ENCODE peak calls at places on chromosomes 6 and 20, in ten cellular contexts. One of them, this sample, is unnamed.

GRCh38 chr20:11980263-11980662 is 62.6 kb downstream of the BTBD3 start:
- DNase-seq in activated CD4-positive, alpha-beta memory T cell treated with anti-CD3 and anti-CD28 coated beads for 36 hours: no peak
- DNase-seq in activated naive CD4-positive, alpha-beta T cell: no peak
- DNase-seq in Calu3: no peak
- DNase-seq in stimulated activated CD4-positive, alpha-beta T cell treated with anti-CD3 and anti-CD28 coated beads, Interleukin-4, amount 100 ng/mL, for 1 hour: no peak
- DNase-seq in OCI-M1: no peak
- DNase-seq in midbrain: no peak
- DNase-seq in Peyer's patch: no peak
- DNase-seq in aorta: no peak
- DNase-seq in astrocyte: no peak
- DNase-seq in this sample: no peak

GRCh38 chr6:105121981-105122380 is 57.8 kb downstream of the POPDC3 start:
- DNase-seq in activated CD4-positive, alpha-beta memory T cell treated with anti-CD3 and anti-CD28 coated beads for 36 hours: no peak
- DNase-seq in activated naive CD4-positive, alpha-beta T cell: no peak
- DNase-seq in Calu3: no peak
- DNase-seq in stimulated activated CD4-positive, alpha-beta T cell treated with anti-CD3 and anti-CD28 coated beads, Interleukin-4, amount 100 ng/mL, for 1 hour: no peak
- DNase-seq in OCI-M1: no peak
- DNase-seq in midbrain: no peak
- DNase-seq in Peyer's patch: no peak
- DNase-seq in aorta: no peak
- DNase-seq in astrocyte: no peak
- DNase-seq in this sample: no peak

GRCh38 chr20:10919549-10920140 is 245.8 kb upstream of the JAG1 start:
- DNase-seq in activated CD4-positive, alpha-beta memory T cell treated with anti-CD3 and anti-CD28 coated beads for 36 hours: no peak
- DNase-seq in activated naive CD4-positive, alpha-beta T cell: no peak
- DNase-seq in Calu3: no peak
- DNase-seq in stimulated activated CD4-positive, alpha-beta T cell treated with anti-CD3 and anti-CD28 coated beads, Interleukin-4, amount 100 ng/mL, for 1 hour: no peak
- DNase-seq in OCI-M1: no peak
- DNase-seq in midbrain: no peak
- DNase-seq in Peyer's patch: no peak
- DNase-seq in aorta: peak; percentile 79
- DNase-seq in astrocyte: peak; percentile 88
- DNase-seq in this sample: no peak

GRCh38 chr20:17969276-17969883 is 562 bp downstream of the MGME1 start:
- DNase-seq in activated CD4-positive, alpha-beta memory T cell treated with anti-CD3 and anti-CD28 coated beads for 36 hours: peak; percentile 66
- DNase-seq in activated naive CD4-positive, alpha-beta T cell: no peak
- DNase-seq in Calu3: no peak
- DNase-seq in stimulated activated CD4-positive, alpha-beta T cell treated with anti-CD3 and anti-CD28 coated beads, Interleukin-4, amount 100 ng/mL, for 1 hour: peak; percentile 37
- DNase-seq in OCI-M1: peak; percentile 79
- DNase-seq in midbrain: no peak
- DNase-seq in Peyer's patch: peak; percentile 71
- DNase-seq in aorta: no peak
- DNase-seq in astrocyte: no peak
- DNase-seq in this sample: no peak

GRCh38 chr6:113909224-113909856 is 52.2 kb downstream of the MARCKS start:
- DNase-seq in activated CD4-positive, alpha-beta memory T cell treated with anti-CD3 and anti-CD28 coated beads for 36 hours: no peak
- DNase-seq in activated naive CD4-positive, alpha-beta T cell: no peak
- DNase-seq in Calu3: peak; percentile 32
- DNase-seq in stimulated activated CD4-positive, alpha-beta T cell treated with anti-CD3 and anti-CD28 coated beads, Interleukin-4, amount 100 ng/mL, for 1 hour: no peak
- DNase-seq in OCI-M1: peak; percentile 82
- DNase-seq in midbrain: peak; percentile 64
- DNase-seq in Peyer's patch: no peak
- DNase-seq in aorta: no peak
- DNase-seq in astrocyte: peak; percentile 65
- DNase-seq in this sample: no peak

GRCh38 chr20:18019068-18019467 is 38.6 kb downstream of the OVOL2 start:
- DNase-seq in activated CD4-positive, alpha-beta memory T cell treated with anti-CD3 and anti-CD28 coated beads for 36 hours: peak; percentile 36
- DNase-seq in activated naive CD4-positive, alpha-beta T cell: no peak
- DNase-seq in Calu3: no peak
- DNase-seq in stimulated activated CD4-positive, alpha-beta T cell treated with anti-CD3 and anti-CD28 coated beads, Interleukin-4, amount 100 ng/mL, for 1 hour: no peak
- DNase-seq in OCI-M1: peak; percentile 58
- DNase-seq in midbrain: no peak
- DNase-seq in Peyer's patch: no peak
- DNase-seq in aorta: no peak
- DNase-seq in astrocyte: no peak
- DNase-seq in this sample: no peak

GRCh38 chr6:27866370-27867050 is 45.7 kb downstream of the OR2B2 start:
- DNase-seq in activated CD4-positive, alpha-beta memory T cell treated with anti-CD3 and anti-CD28 coated beads for 36 hours: peak; percentile 76
- DNase-seq in activated naive CD4-positive, alpha-beta T cell: no peak
- DNase-seq in Calu3: no peak
- DNase-seq in stimulated activated CD4-positive, alpha-beta T cell treated with anti-CD3 and anti-CD28 coated beads, Interleukin-4, amount 100 ng/mL, for 1 hour: no peak
- DNase-seq in OCI-M1: peak; percentile 99
- DNase-seq in midbrain: peak; percentile 47
- DNase-seq in Peyer's patch: peak; percentile 52
- DNase-seq in aorta: peak; percentile 77
- DNase-seq in astrocyte: peak; percentile 55
- DNase-seq in this sample: no peak

GRCh38 chr6:109738667-109739066 is 47.6 kb downstream of the FIG4 start:
- DNase-seq in activated CD4-positive, alpha-beta memory T cell treated with anti-CD3 and anti-CD28 coated beads for 36 hours: no peak
- DNase-seq in activated naive CD4-positive, alpha-beta T cell: no peak
- DNase-seq in Calu3: no peak
- DNase-seq in stimulated activated CD4-positive, alpha-beta T cell treated with anti-CD3 and anti-CD28 coated beads, Interleukin-4, amount 100 ng/mL, for 1 hour: no peak
- DNase-seq in OCI-M1: no peak
- DNase-seq in midbrain: no peak
- DNase-seq in Peyer's patch: no peak
- DNase-seq in aorta: no peak
- DNase-seq in astrocyte: no peak
- DNase-seq in this sample: no peak

GRCh38 chr6:63066053-63066704 is 145.1 kb upstream of the FKBP1C start:
- DNase-seq in activated CD4-positive, alpha-beta memory T cell treated with anti-CD3 and anti-CD28 coated beads for 36 hours: no peak
- DNase-seq in activated naive CD4-positive, alpha-beta T cell: no peak
- DNase-seq in Calu3: no peak
- DNase-seq in stimulated activated CD4-positive, alpha-beta T cell treated with anti-CD3 and anti-CD28 coated beads, Interleukin-4, amount 100 ng/mL, for 1 hour: no peak
- DNase-seq in OCI-M1: peak; percentile 55
- DNase-seq in midbrain: no peak
- DNase-seq in Peyer's patch: no peak
- DNase-seq in aorta: no peak
- DNase-seq in astrocyte: no peak
- DNase-seq in this sample: no peak

GRCh38 chr6:91720323-91720722 is 1133.5 kb upstream of the MAP3K7 start:
- DNase-seq in activated CD4-positive, alpha-beta memory T cell treated with anti-CD3 and anti-CD28 coated beads for 36 hours: no peak
- DNase-seq in activated naive CD4-positive, alpha-beta T cell: no peak
- DNase-seq in Calu3: no peak
- DNase-seq in stimulated activated CD4-positive, alpha-beta T cell treated with anti-CD3 and anti-CD28 coated beads, Interleukin-4, amount 100 ng/mL, for 1 hour: no peak
- DNase-seq in OCI-M1: peak; percentile 42
- DNase-seq in midbrain: no peak
- DNase-seq in Peyer's patch: no peak
- DNase-seq in aorta: no peak
- DNase-seq in astrocyte: no peak
- DNase-seq in this sample: no peak

GRCh38 chr6:21791596-21791995 is 198.0 kb downstream of the SOX4 start:
- DNase-seq in activated CD4-positive, alpha-beta memory T cell treated with anti-CD3 and anti-CD28 coated beads for 36 hours: no peak
- DNase-seq in activated naive CD4-positive, alpha-beta T cell: no peak
- DNase-seq in Calu3: no peak
- DNase-seq in stimulated activated CD4-positive, alpha-beta T cell treated with anti-CD3 and anti-CD28 coated beads, Interleukin-4, amount 100 ng/mL, for 1 hour: no peak
- DNase-seq in OCI-M1: peak; percentile 63
- DNase-seq in midbrain: no peak
- DNase-seq in Peyer's patch: no peak
- DNase-seq in aorta: no peak
- DNase-seq in astrocyte: peak; percentile 87
- DNase-seq in this sample: no peak